ENCODE peak calls at places on chromosomes 4 and X, in five cellular contexts. N is uterus, J is mammary epithelial cell, B is psoas muscle, W is esophagus squamous epithelium. K is an unnamed sample. For H3K4me1, the result is how much of the 10 kb centered on the place peaks cover.

GRCh38 chr4:39083164-39083563 is 21.1 kb downstream of the KLHL5 start:
- DNase-seq in W (no peak), N (no peak), B (no peak), J (peak), K (no peak)

GRCh38 chr4:8071741-8072140 is 86.9 kb downstream of the ABLIM2 start:
- DNase-seq in J (no peak), W (no peak), B (peak), N (no peak), K (no peak)

GRCh38 chr4:156593464-156593863 is 378.1 kb downstream of the PDGFC start:
- DNase-seq in W (no peak), B (no peak), J (no peak), N (no peak), K (no peak)

GRCh38 chrX:54708404-54708803 is 89.7 kb downstream of the ITIH6 start:
- DNase-seq in W (no peak), B (no peak), J (no peak), N (no peak), K (no peak)

GRCh38 chr4:88054909-88055308 is 47.5 kb downstream of the PKD2 start:
- DNase-seq in W (no peak), J (peak), N (no peak), B (no peak), K (no peak)

GRCh38 chr4:168569066-168569908 is 72.4 kb downstream of the PALLD start:
- DNase-seq in B (no peak), J (peak), W (no peak), N (no peak), K (no peak)

GRCh38 chr4:169955521-169955920 is 70.7 kb downstream of the MFAP3L start:
- DNase-seq in W (no peak), J (no peak), N (no peak), B (no peak), K (no peak)

GRCh38 chr4:15003441-15003890 is 1.2 kb downstream of the CPEB2 start:
- DNase-seq in J (peak), W (no peak), B (peak), N (peak), K (peak)

GRCh38 chrX:69493193-69493592 is 10.9 kb upstream of the NALF2 start:
- DNase-seq in W (no peak), B (no peak), N (no peak), J (peak), K (no peak)

GRCh38 chr4:64584981-64585557 is 175.8 kb upstream of the TECRL start:
- DNase-seq in N (no peak), B (no peak), W (no peak), J (peak), K (no peak)

GRCh38 chrX:15143050-15143824 is 126.6 kb downstream of the ASB9 start:
- DNase-seq in N (peak), W (no peak), B (no peak), J (peak), K (no peak)

GRCh38 chr4:129358571-129358970 is 262.6 kb downstream of the C4orf33 start:
- DNase-seq in W (no peak), B (no peak), N (no peak), J (peak), K (no peak)

GRCh38 chr4:4821577-4821976 is 37.9 kb upstream of the MSX1 start:
- DNase-seq in J (no peak), B (no peak), N (no peak), W (no peak), K (no peak)

GRCh38 chr4:42327323-42327722 is 70.0 kb upstream of the SHISA3 start:
- DNase-seq in N (no peak), B (no peak), J (no peak), W (no peak), K (no peak)

GRCh38 chrX:125004799-125005198 is 314.9 kb upstream of the TEX13C start:
- DNase-seq in W (no peak), J (no peak), B (no peak), N (no peak), K (no peak)

GRCh38 chrX:39969826-39970569 is 127.8 kb downstream of the BCOR start:
- DNase-seq in N (no peak), W (no peak), B (no peak), J (no peak), K (no peak)
- H3K27ac ChIP-seq in N (no peak), W (peak), B (no peak), J (no peak), K (no peak)

GRCh38 chr4:136441629-136442282 is 1090.5 kb downstream of the PCDH18 start:
- DNase-seq in B (no peak), N (no peak), W (no peak), J (no peak), K (no peak)
- H3K4me1 ChIP-seq in B (under half), N (under half), W (under half), J (under half), K (under half)

DNA sequence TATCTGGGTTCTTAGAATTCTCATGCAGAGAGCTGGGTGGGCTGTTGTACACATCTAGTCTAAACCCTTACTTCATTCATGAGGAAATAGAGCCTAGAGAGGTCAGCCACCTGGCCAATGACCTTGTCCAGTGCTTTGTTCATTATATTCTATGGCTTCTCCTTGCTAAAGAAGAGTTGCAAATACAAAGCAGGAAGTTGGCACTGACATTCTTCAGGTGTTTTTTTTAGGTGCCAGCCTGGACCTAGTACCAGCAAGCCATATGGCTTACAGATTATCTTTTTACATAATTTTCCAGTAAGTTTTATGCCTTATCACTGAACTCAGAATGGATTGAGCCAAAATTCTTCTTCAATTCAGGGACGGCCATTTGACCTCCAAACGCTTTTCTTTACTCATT is 54.7 kb upstream of the PGM2 start:
- DNase-seq in W (no peak), J (no peak), B (no peak), N (no peak), K (no peak)
- H3K27ac ChIP-seq in W (no peak), J (no peak), B (no peak), N (no peak), K (no peak)

DNA sequence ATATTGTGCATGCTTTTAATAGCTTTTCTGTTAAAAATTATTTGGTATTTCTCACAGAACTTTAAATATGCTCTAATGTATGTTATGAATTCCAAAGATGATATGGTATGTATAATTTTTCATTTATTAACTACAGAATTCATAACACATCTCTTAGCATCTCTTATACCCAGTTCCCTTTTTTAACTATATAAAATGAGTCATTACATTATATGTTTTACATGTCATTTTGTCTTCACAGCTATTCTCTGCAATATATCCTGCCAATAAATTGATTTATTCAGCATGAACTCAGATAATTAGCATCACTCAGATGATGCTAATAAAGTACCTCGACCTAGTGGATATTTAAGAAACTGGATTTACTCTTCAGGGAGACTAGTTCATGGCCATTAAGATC is 9.4 kb downstream of the PTPN13 start:
- DNase-seq in B (no peak), J (no peak), N (no peak), W (no peak), K (no peak)
- H3K4me1 ChIP-seq in B (under half), J (under half), N (under half), W (half or more), K (under half)

GRCh38 chr4:2822461-2823300 is 21.0 kb upstream of the ADD1 start:
- DNase-seq in J (no peak), N (no peak), B (no peak), W (no peak), K (no peak)
- H3K27ac ChIP-seq in J (no peak), N (no peak), B (no peak), W (no peak), K (no peak)

GRCh38 chr4:108367751-108368150 is 199.0 kb upstream of the LEF1 start:
- DNase-seq in J (no peak), N (no peak), B (no peak), W (no peak), K (no peak)
- H3K4me1 ChIP-seq in J (under half), N (under half), B (under half), W (under half), K (under half)

GRCh38 chrX:17567821-17568220 is 169.5 kb upstream of the SCML1 start:
- DNase-seq in J (no peak), B (no peak), W (no peak), N (no peak), K (no peak)

GRCh38 chrX:17564689-17565409 is 172.4 kb upstream of the SCML1 start:
- DNase-seq in N (no peak), J (peak), B (peak), W (no peak), K (no peak)

GRCh38 chrX:17563076-17563475 is 174.2 kb upstream of the SCML1 start:
- DNase-seq in N (no peak), B (no peak), J (no peak), W (no peak), K (no peak)

GRCh38 chrX:17563515-17563914 is 173.8 kb upstream of the SCML1 start:
- DNase-seq in W (no peak), N (no peak), B (no peak), J (peak), K (no peak)

DNA sequence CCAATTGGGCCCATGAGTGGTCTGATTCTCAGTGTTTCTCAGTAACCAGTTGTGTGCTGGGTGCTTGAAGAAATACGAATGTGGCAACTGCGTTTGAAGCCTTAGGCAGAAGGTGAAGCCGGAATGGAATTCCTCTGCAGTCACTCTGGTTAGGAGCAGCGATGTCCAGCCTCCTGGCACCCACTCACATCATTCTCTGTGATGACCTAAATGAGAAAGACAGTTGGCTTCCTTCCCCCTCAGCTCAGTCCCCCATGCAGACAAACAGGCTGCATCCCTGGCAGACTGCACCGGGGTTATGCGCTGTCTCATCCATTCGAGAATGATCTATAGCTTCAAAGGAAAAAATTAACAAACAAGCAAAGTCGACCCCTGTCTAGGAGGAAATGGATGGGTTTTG is 170.1 kb upstream of the SCML1 start:
- DNase-seq in W (no peak), N (no peak), J (no peak), B (peak), K (no peak)
- H3K27ac ChIP-seq in W (peak), N (peak), J (no peak), B (peak), K (no peak)